ENCODE peak calls at places on chromosomes 6 and 20, in five cellular contexts. D is GM23248, L is HCT116, J is SK-N-SH, M is MM.1S. P is an unnamed sample.

GRCh38 chr20:37311710-37312355 is 22.4 kb downstream of the MANBAL start:
- DNase-seq in L (no peak), M (no peak), D (peak; percentile 78), J (no peak), P (no peak)

GRCh38 chr6:149938571-149939462 is 3.0 kb upstream of the ULBP2 start:
- DNase-seq in D (peak; percentile 60), M (peak; percentile 61), J (peak; percentile 47), L (no peak), P (peak; percentile 27)

GRCh38 chr20:59135093-59135492 is 28.5 kb upstream of the ZNF831 start:
- DNase-seq in J (no peak), L (no peak), D (no peak), M (no peak), P (no peak)

GRCh38 chr6:149831380-149831820 is 32.8 kb downstream of the LRP11 start:
- DNase-seq in L (no peak), M (no peak), J (no peak), D (no peak), P (peak; percentile 7)

GRCh38 chr6:106287215-106287614 is 38.3 kb downstream of the ATG5 start:
- DNase-seq in M (no peak), L (no peak), J (no peak), D (no peak), P (no peak)

GRCh38 chr6:100664274-100665040 is 199.7 kb upstream of the SIM1 start:
- DNase-seq in M (peak; percentile 36), D (peak; percentile 56), J (no peak), L (no peak), P (peak; percentile 41)

GRCh38 chr6:111870751-111871064 is 2.5 kb downstream of the FYN start:
- DNase-seq in D (peak; percentile 14), L (no peak), M (no peak), J (no peak), P (peak; percentile 54)

GRCh38 chr6:2817778-2818443 is 23.8 kb downstream of the SERPINB1 start:
- DNase-seq in J (no peak), M (no peak), L (no peak), D (peak; percentile 59), P (peak; percentile 93)

GRCh38 chr20:24605937-24606455 is 136.6 kb downstream of the SYNDIG1 start:
- DNase-seq in D (no peak), L (no peak), J (no peak), M (no peak), P (no peak)

GRCh38 chr6:41427642-41428401 is 92.4 kb downstream of the NCR2 start:
- DNase-seq in L (no peak), J (peak; percentile 71), M (no peak), D (peak; percentile 57), P (peak; percentile 60)

GRCh38 chr6:121657972-121658371 is 222.5 kb downstream of the GJA1 start:
- DNase-seq in J (no peak), L (no peak), M (no peak), D (no peak), P (no peak)

GRCh38 chr20:25042531-25043498 is 15.1 kb downstream of the ACSS1 start:
- DNase-seq in J (peak; percentile 43), D (no peak), M (no peak), L (no peak), P (no peak)

GRCh38 chr20:63433351-63433750 is 39.1 kb downstream of the KCNQ2 start:
- DNase-seq in L (no peak), J (no peak), D (no peak), M (no peak), P (no peak)

GRCh38 chr6:138765896-138766487 is 7.6 kb upstream of the CCDC28A start:
- DNase-seq in M (peak; percentile 61), J (peak; percentile 22), L (peak; percentile 29), D (peak; percentile 60), P (peak; percentile 66)

GRCh38 chr6:159282351-159282750 is 113.2 kb downstream of the FNDC1 start:
- DNase-seq in J (no peak), L (no peak), M (no peak), D (peak; percentile 28), P (no peak)

GRCh38 chr6:105592329-105592728 is 189.4 kb upstream of the PREP start:
- DNase-seq in L (peak; percentile 60), D (peak; percentile 84), J (no peak), M (no peak), P (peak; percentile 95)

GRCh38 chr6:153842491-153842890 is 196.5 kb upstream of the OPRM1 start:
- DNase-seq in M (no peak), J (no peak), D (no peak), L (no peak), P (no peak)

GRCh38 chr6:46521464-46521971 is 30.3 kb upstream of the RCAN2 start:
- DNase-seq in J (no peak), D (peak; percentile 25), L (no peak), M (no peak), P (no peak)

GRCh38 chr20:62482136-62482833 is 6.5 kb upstream of the GATA5 start:
- DNase-seq in L (no peak), M (no peak), J (no peak), D (no peak), P (peak; percentile 24)

GRCh38 chr6:151679081-151679480 is 128.4 kb upstream of the ESR1 start:
- DNase-seq in M (no peak), D (peak; percentile 88), L (no peak), J (no peak), P (peak; percentile 7)

GRCh38 chr6:1190361-1190760 is 121.5 kb upstream of the FOXQ1 start:
- DNase-seq in L (no peak), M (no peak), J (no peak), D (peak; percentile 94), P (peak; percentile 58)

GRCh38 chr20:42686057-42686456 is 503.6 kb downstream of the PTPRT start:
- DNase-seq in D (no peak), J (no peak), M (no peak), L (no peak), P (no peak)

GRCh38 chr20:35269055-35269781 is 8.7 kb downstream of the MMP24OS start:
- DNase-seq in M (no peak), D (peak; percentile 77), L (no peak), J (peak; percentile 93), P (peak; percentile 67)

GRCh38 chr6:151958332-151958731 is 150.8 kb downstream of the ESR1 start:
- DNase-seq in M (no peak), J (no peak), D (peak; percentile 90), L (no peak), P (peak; percentile 79)

GRCh38 chr6:140566706-140567330 is 1192.4 kb upstream of the CITED2 start:
- DNase-seq in J (no peak), L (no peak), M (no peak), D (peak; percentile 82), P (peak; percentile 22)

GRCh38 chr20:58818585-58819285 is 32.0 kb downstream of the GNAS-AS1 start:
- DNase-seq in J (no peak), L (no peak), M (no peak), D (peak; percentile 93), P (peak; percentile 51)

GRCh38 chr20:25471020-25471419 is 63.5 kb downstream of the GINS1 start:
- DNase-seq in J (no peak), M (no peak), D (no peak), L (no peak), P (no peak)

GRCh38 chr20:33945391-33946079 is 48.2 kb upstream of the RALY start:
- DNase-seq in J (no peak), D (peak; percentile 94), M (no peak), L (no peak), P (peak; percentile 58)

GRCh38 chr20:33951171-33951570 is 42.5 kb upstream of the RALY start:
- DNase-seq in J (no peak), M (no peak), D (no peak), L (no peak), P (no peak)

GRCh38 chr20:33948480-33948879 is 45.2 kb upstream of the RALY start:
- DNase-seq in D (no peak), L (no peak), M (no peak), J (no peak), P (no peak)

GRCh38 chr20:33944914-33945313 is 48.8 kb upstream of the RALY start:
- DNase-seq in D (no peak), L (no peak), M (no peak), J (no peak), P (no peak)

GRCh38 chr20:33947709-33948295 is 45.9 kb upstream of the RALY start:
- DNase-seq in J (peak; percentile 53), L (peak; percentile 89), D (peak; percentile 28), M (peak; percentile 65), P (peak; percentile 45)
- TF ChIP-seq EZH2phosphoT487 in J (no peak), L (no peak), D (no peak), M (no peak), P (no peak)

DNA sequence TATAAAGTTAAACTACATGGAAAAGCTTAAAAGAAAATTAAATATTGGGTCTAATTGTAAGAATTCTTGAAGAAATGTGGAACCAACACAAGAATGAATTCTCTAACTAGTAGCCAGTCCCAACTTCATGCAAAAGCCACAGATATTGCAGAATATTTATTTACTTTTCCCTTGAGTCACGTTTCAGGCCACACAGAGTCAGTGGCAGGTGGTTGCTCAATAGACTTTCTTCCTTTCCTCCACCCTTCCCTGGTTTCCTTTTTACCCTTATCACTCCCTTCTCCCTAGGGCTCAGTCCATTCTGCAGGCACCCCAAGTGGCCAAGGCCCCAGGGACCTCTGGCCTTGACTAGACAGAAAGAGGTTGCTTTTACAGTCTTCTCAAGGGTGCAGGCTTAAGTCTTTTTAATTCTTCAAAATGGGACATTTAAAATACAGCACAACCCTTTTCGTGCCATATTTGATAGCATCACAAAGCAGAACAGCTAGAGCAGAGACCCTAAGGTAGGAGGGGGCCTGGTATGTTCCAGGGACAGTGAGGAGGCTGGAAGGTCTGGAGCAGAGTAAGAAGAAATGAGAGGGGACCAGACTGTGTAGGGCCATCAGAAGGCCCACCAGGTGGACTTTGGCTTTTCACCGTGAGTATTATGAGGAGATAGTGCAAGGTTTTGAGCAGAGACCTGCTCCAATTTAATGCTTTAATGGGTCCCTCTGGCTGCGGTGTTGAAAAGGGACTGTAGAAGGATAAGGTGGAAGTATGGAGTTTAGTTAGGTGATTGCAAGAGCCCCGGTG is 65.0 kb downstream of the HDDC2 start:
- DNase-seq in L (no peak), M (no peak), J (no peak), D (peak; percentile 65), P (peak; percentile 26)
- H3K9ac ChIP-seq in L (no peak overlapping the region), M (no peak overlapping the region), J (no peak overlapping the region), D (no peak overlapping the region), P (no peak overlapping the region)

DNA sequence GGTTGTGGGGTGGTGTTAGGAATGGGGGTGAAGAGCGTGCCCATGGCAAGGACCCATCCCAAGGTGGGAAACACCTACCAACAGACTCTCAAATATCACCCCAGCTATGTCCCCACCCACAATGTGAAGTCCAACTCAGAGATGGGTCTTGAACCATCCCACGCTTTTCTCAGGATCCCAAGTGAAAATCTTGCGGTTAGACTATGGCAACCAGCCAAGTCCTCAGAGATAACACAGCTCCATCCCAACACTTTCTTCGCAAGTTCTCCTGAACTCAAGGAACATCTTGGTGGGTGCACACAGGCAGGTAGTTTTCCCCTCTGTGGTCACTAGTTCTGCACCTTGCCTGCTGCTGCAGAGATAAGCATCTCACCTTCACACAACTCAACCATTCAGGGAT is 116.0 kb downstream of the CDC5L start:
- DNase-seq in D (no peak), M (no peak), L (no peak), J (no peak), P (no peak)
- H3K9me2 ChIP-seq in D (no peaks in the 10 kb centered on the region), M (no peaks in the 10 kb centered on the region), L (no peaks in the 10 kb centered on the region), J (no peaks in the 10 kb centered on the region), P (peaks cover 4% of the 10 kb centered on the region)

GRCh38 chr6:52693777-52694176 is 22.9 kb downstream of the TMEM14A start:
- DNase-seq in M (no peak), D (no peak), L (no peak), J (no peak), P (no peak)

GRCh38 chr6:52694404-52694803 is 23.5 kb downstream of the TMEM14A start:
- DNase-seq in D (no peak), L (no peak), M (no peak), J (no peak), P (no peak)

GRCh38 chr6:52696418-52696817 is 25.5 kb downstream of the TMEM14A start:
- DNase-seq in M (no peak), L (no peak), D (no peak), J (no peak), P (no peak)

GRCh38 chr6:52697903-52698302 is 27.0 kb downstream of the TMEM14A start:
- DNase-seq in M (no peak), J (peak; percentile 6), L (no peak), D (peak; percentile 12), P (peak; percentile 14)
- TF ChIP-seq EZH2phosphoT487 in M (no peak), J (no peak), L (no peak), D (no peak), P (no peak)